ENCODE peak calls at places on chromosomes 11 and 22, in eight cellular contexts. One of them, this sample, is unnamed.
A peak's percentile ranks its signal among the peaks of the same experiment; 100 is the strongest.

GRCh38 chr22:33274214-33274828 is 216.1 kb upstream of the SYN3 start:
- DNase-seq in lower lobe of right lung: no peak
- DNase-seq in fibroblast of the aortic adventitia: peak; percentile 12
- DNase-seq in astrocyte of the spinal cord: no peak
- DNase-seq in AG04450: no peak
- DNase-seq in Calu3: peak; percentile 34
- DNase-seq in kidney epithelial cell: no peak
- DNase-seq in upper lobe of left lung: no peak
- DNase-seq in this sample: no peak

GRCh38 chr22:39215430-39216142 is 29.2 kb downstream of the PDGFB start:
- DNase-seq in lower lobe of right lung: peak; percentile 37
- DNase-seq in fibroblast of the aortic adventitia: no peak
- DNase-seq in astrocyte of the spinal cord: no peak
- DNase-seq in AG04450: no peak
- DNase-seq in Calu3: no peak
- DNase-seq in kidney epithelial cell: no peak
- DNase-seq in upper lobe of left lung: peak; percentile 18
- DNase-seq in this sample: no peak

GRCh38 chr11:12232819-12233601 is 122.6 kb downstream of the MICAL2 start:
- DNase-seq in lower lobe of right lung: no peak
- DNase-seq in fibroblast of the aortic adventitia: peak; percentile 94
- DNase-seq in astrocyte of the spinal cord: peak; percentile 89
- DNase-seq in AG04450: peak; percentile 63
- DNase-seq in Calu3: no peak
- DNase-seq in kidney epithelial cell: peak; percentile 93
- DNase-seq in upper lobe of left lung: no peak
- DNase-seq in this sample: no peak

GRCh38 chr11:77346906-77347603 is 45.6 kb upstream of the GDPD4 start:
- DNase-seq in lower lobe of right lung: no peak
- DNase-seq in fibroblast of the aortic adventitia: peak; percentile 43
- DNase-seq in astrocyte of the spinal cord: peak; percentile 96
- DNase-seq in AG04450: peak; percentile 72
- DNase-seq in Calu3: no peak
- DNase-seq in kidney epithelial cell: no peak
- DNase-seq in upper lobe of left lung: no peak
- DNase-seq in this sample: no peak

GRCh38 chr22:45430871-45431270 is 17.4 kb downstream of the RIBC2 start:
- DNase-seq in lower lobe of right lung: peak; percentile 30
- DNase-seq in fibroblast of the aortic adventitia: no peak
- DNase-seq in astrocyte of the spinal cord: no peak
- DNase-seq in AG04450: no peak
- DNase-seq in Calu3: no peak
- DNase-seq in kidney epithelial cell: no peak
- DNase-seq in upper lobe of left lung: no peak
- DNase-seq in this sample: no peak

GRCh38 chr11:35618497-35619029 is 303 bp downstream of the FJX1 start:
- DNase-seq in lower lobe of right lung: peak; percentile 49
- DNase-seq in fibroblast of the aortic adventitia: no peak
- DNase-seq in astrocyte of the spinal cord: no peak
- DNase-seq in AG04450: no peak
- DNase-seq in Calu3: peak; percentile 64
- DNase-seq in kidney epithelial cell: no peak
- DNase-seq in upper lobe of left lung: no peak
- DNase-seq in this sample: no peak

GRCh38 chr11:74681686-74682651 is 49.3 kb downstream of the CHRDL2 start:
- DNase-seq in lower lobe of right lung: no peak
- DNase-seq in fibroblast of the aortic adventitia: no peak
- DNase-seq in astrocyte of the spinal cord: no peak
- DNase-seq in AG04450: no peak
- DNase-seq in Calu3: no peak
- DNase-seq in kidney epithelial cell: no peak
- DNase-seq in upper lobe of left lung: peak; percentile 38
- DNase-seq in this sample: no peak

GRCh38 chr11:36288442-36289225 is 590 bp downstream of the COMMD9 start:
- DNase-seq in lower lobe of right lung: no peak
- DNase-seq in fibroblast of the aortic adventitia: no peak
- DNase-seq in astrocyte of the spinal cord: no peak
- DNase-seq in AG04450: no peak
- DNase-seq in Calu3: no peak
- DNase-seq in kidney epithelial cell: no peak
- DNase-seq in upper lobe of left lung: no peak
- DNase-seq in this sample: no peak

GRCh38 chr11:46236918-46237247 is 40.6 kb upstream of the CREB3L1 start:
- DNase-seq in lower lobe of right lung: peak; percentile 61
- DNase-seq in fibroblast of the aortic adventitia: no peak
- DNase-seq in astrocyte of the spinal cord: no peak
- DNase-seq in AG04450: no peak
- DNase-seq in Calu3: no peak
- DNase-seq in kidney epithelial cell: no peak
- DNase-seq in upper lobe of left lung: no peak
- DNase-seq in this sample: no peak

GRCh38 chr22:25193548-25193947 is 6.1 kb upstream of the CRYBB3 start:
- DNase-seq in lower lobe of right lung: no peak
- DNase-seq in fibroblast of the aortic adventitia: no peak
- DNase-seq in astrocyte of the spinal cord: no peak
- DNase-seq in AG04450: no peak
- DNase-seq in Calu3: no peak
- DNase-seq in kidney epithelial cell: no peak
- DNase-seq in upper lobe of left lung: no peak
- DNase-seq in this sample: no peak

GRCh38 chr11:61021661-61022212 is 50.3 kb downstream of the CD6 start:
- DNase-seq in lower lobe of right lung: peak; percentile 71
- DNase-seq in fibroblast of the aortic adventitia: no peak
- DNase-seq in astrocyte of the spinal cord: no peak
- DNase-seq in AG04450: no peak
- DNase-seq in Calu3: peak; percentile 79
- DNase-seq in kidney epithelial cell: no peak
- DNase-seq in upper lobe of left lung: peak; percentile 57
- DNase-seq in this sample: no peak

GRCh38 chr11:13008625-13009475 is at the start of gene RASSF10:
- DNase-seq in lower lobe of right lung: peak; percentile 90
- DNase-seq in fibroblast of the aortic adventitia: no peak
- DNase-seq in astrocyte of the spinal cord: peak; percentile 37
- DNase-seq in AG04450: no peak
- DNase-seq in Calu3: peak; percentile 96
- DNase-seq in kidney epithelial cell: peak; percentile 57
- DNase-seq in upper lobe of left lung: peak; percentile 90
- DNase-seq in this sample: no peak

GRCh38 chr11:67539588-67539987 is 16.3 kb upstream of the CABP2 start:
- DNase-seq in lower lobe of right lung: no peak
- DNase-seq in fibroblast of the aortic adventitia: no peak
- DNase-seq in astrocyte of the spinal cord: no peak
- DNase-seq in AG04450: no peak
- DNase-seq in Calu3: no peak
- DNase-seq in kidney epithelial cell: no peak
- DNase-seq in upper lobe of left lung: no peak
- DNase-seq in this sample: no peak

GRCh38 chr22:25478573-25478972 is 85.9 kb upstream of the GRK3 start:
- DNase-seq in lower lobe of right lung: no peak
- DNase-seq in fibroblast of the aortic adventitia: no peak
- DNase-seq in astrocyte of the spinal cord: no peak
- DNase-seq in AG04450: no peak
- DNase-seq in Calu3: no peak
- DNase-seq in kidney epithelial cell: no peak
- DNase-seq in upper lobe of left lung: no peak
- DNase-seq in this sample: peak; percentile 55

GRCh38 chr11:86511086-86511551 is 136.4 kb downstream of the CCDC81 start:
- DNase-seq in lower lobe of right lung: no peak
- DNase-seq in fibroblast of the aortic adventitia: peak; percentile 75
- DNase-seq in astrocyte of the spinal cord: peak; percentile 79
- DNase-seq in AG04450: no peak
- DNase-seq in Calu3: no peak
- DNase-seq in kidney epithelial cell: no peak
- DNase-seq in upper lobe of left lung: no peak
- DNase-seq in this sample: no peak

GRCh38 chr11:97786961-97787360 is 1233.8 kb upstream of the CNTN5 start:
- DNase-seq in lower lobe of right lung: no peak
- DNase-seq in fibroblast of the aortic adventitia: no peak
- DNase-seq in astrocyte of the spinal cord: no peak
- DNase-seq in AG04450: no peak
- DNase-seq in Calu3: no peak
- DNase-seq in kidney epithelial cell: no peak
- DNase-seq in upper lobe of left lung: no peak
- DNase-seq in this sample: no peak

GRCh38 chr11:107565219-107565937 is at the start of gene ALKBH8:
- DNase-seq in lower lobe of right lung: peak; percentile 82
- DNase-seq in fibroblast of the aortic adventitia: peak; percentile 63
- DNase-seq in astrocyte of the spinal cord: peak; percentile 62
- DNase-seq in AG04450: no peak
- DNase-seq in Calu3: peak; percentile 60
- DNase-seq in kidney epithelial cell: no peak
- DNase-seq in upper lobe of left lung: peak; percentile 81
- DNase-seq in this sample: peak; percentile 82

GRCh38 chr11:58465690-58466089 is 23.7 kb upstream of the OR5B12 start:
- DNase-seq in lower lobe of right lung: no peak
- DNase-seq in fibroblast of the aortic adventitia: no peak
- DNase-seq in astrocyte of the spinal cord: no peak
- DNase-seq in AG04450: no peak
- DNase-seq in Calu3: no peak
- DNase-seq in kidney epithelial cell: no peak
- DNase-seq in upper lobe of left lung: no peak
- DNase-seq in this sample: no peak

GRCh38 chr11:34356918-34357645 is 728 bp downstream of the ABTB2 start:
- DNase-seq in lower lobe of right lung: peak; percentile 74
- DNase-seq in fibroblast of the aortic adventitia: peak; percentile 68
- DNase-seq in astrocyte of the spinal cord: peak; percentile 66
- DNase-seq in AG04450: no peak
- DNase-seq in Calu3: peak; percentile 51
- DNase-seq in kidney epithelial cell: no peak
- DNase-seq in upper lobe of left lung: peak; percentile 61
- DNase-seq in this sample: peak; percentile 50

GRCh38 chr11:74492974-74493815 is at the start of gene LIPT2:
- DNase-seq in lower lobe of right lung: peak; percentile 100
- DNase-seq in fibroblast of the aortic adventitia: peak; percentile 93
- DNase-seq in astrocyte of the spinal cord: peak; percentile 98
- DNase-seq in AG04450: peak; percentile 87
- DNase-seq in Calu3: peak; percentile 98
- DNase-seq in kidney epithelial cell: peak; percentile 96
- DNase-seq in upper lobe of left lung: peak; percentile 98
- DNase-seq in this sample: peak; percentile 95

GRCh38 chr11:7651140-7651551 is 22.2 kb downstream of the CYB5R2 start:
- DNase-seq in lower lobe of right lung: no peak
- DNase-seq in fibroblast of the aortic adventitia: no peak
- DNase-seq in astrocyte of the spinal cord: no peak
- DNase-seq in AG04450: no peak
- DNase-seq in Calu3: no peak
- DNase-seq in kidney epithelial cell: no peak
- DNase-seq in upper lobe of left lung: no peak
- DNase-seq in this sample: no peak

GRCh38 chr22:39519681-39520053 is 695 bp upstream of the ATF4 start:
- DNase-seq in lower lobe of right lung: no peak
- DNase-seq in fibroblast of the aortic adventitia: peak; percentile 45
- DNase-seq in astrocyte of the spinal cord: no peak
- DNase-seq in AG04450: no peak
- DNase-seq in Calu3: peak; percentile 66
- DNase-seq in kidney epithelial cell: no peak
- DNase-seq in upper lobe of left lung: peak; percentile 71
- DNase-seq in this sample: peak; percentile 66

GRCh38 chr11:47477323-47477722 is 28.4 kb upstream of the RAPSN start:
- DNase-seq in lower lobe of right lung: no peak
- DNase-seq in fibroblast of the aortic adventitia: peak; percentile 86
- DNase-seq in astrocyte of the spinal cord: no peak
- DNase-seq in AG04450: no peak
- DNase-seq in Calu3: no peak
- DNase-seq in kidney epithelial cell: no peak
- DNase-seq in upper lobe of left lung: no peak
- DNase-seq in this sample: no peak

GRCh38 chr11:44725016-44725651 is 1.6 kb upstream of the TSPAN18 start:
- DNase-seq in lower lobe of right lung: no peak
- DNase-seq in fibroblast of the aortic adventitia: no peak
- DNase-seq in astrocyte of the spinal cord: no peak
- DNase-seq in AG04450: no peak
- DNase-seq in Calu3: no peak
- DNase-seq in kidney epithelial cell: no peak
- DNase-seq in upper lobe of left lung: no peak
- DNase-seq in this sample: no peak

GRCh38 chr11:69417211-69418085 is 64.0 kb upstream of the LINC01488 start:
- DNase-seq in lower lobe of right lung: no peak
- DNase-seq in fibroblast of the aortic adventitia: no peak
- DNase-seq in astrocyte of the spinal cord: peak; percentile 16
- DNase-seq in AG04450: no peak
- DNase-seq in Calu3: no peak
- DNase-seq in kidney epithelial cell: no peak
- DNase-seq in upper lobe of left lung: no peak
- DNase-seq in this sample: no peak

GRCh38 chr11:124863826-124864165 is 1.4 kb upstream of the ROBO3 start:
- DNase-seq in lower lobe of right lung: no peak
- DNase-seq in fibroblast of the aortic adventitia: no peak
- DNase-seq in astrocyte of the spinal cord: no peak
- DNase-seq in AG04450: no peak
- DNase-seq in Calu3: no peak
- DNase-seq in kidney epithelial cell: no peak
- DNase-seq in upper lobe of left lung: no peak
- DNase-seq in this sample: no peak
- TF ChIP-seq CTCF in lower lobe of right lung: no peak
- TF ChIP-seq CTCF in fibroblast of the aortic adventitia: no peak
- TF ChIP-seq CTCF in astrocyte of the spinal cord: no peak
- TF ChIP-seq CTCF in AG04450: no peak
- TF ChIP-seq CTCF in Calu3: no peak
- TF ChIP-seq CTCF in kidney epithelial cell: no peak
- TF ChIP-seq CTCF in upper lobe of left lung: no peak
- TF ChIP-seq CTCF in this sample: no peak

GRCh38 chr11:9078113-9079041 is 13.0 kb downstream of the SCUBE2 start:
- DNase-seq in lower lobe of right lung: no peak
- DNase-seq in fibroblast of the aortic adventitia: no peak
- DNase-seq in astrocyte of the spinal cord: no peak
- DNase-seq in AG04450: peak; percentile 10
- DNase-seq in Calu3: no peak
- DNase-seq in kidney epithelial cell: no peak
- DNase-seq in upper lobe of left lung: no peak
- DNase-seq in this sample: no peak
- TF ChIP-seq CTCF in lower lobe of right lung: no peak
- TF ChIP-seq CTCF in fibroblast of the aortic adventitia: no peak
- TF ChIP-seq CTCF in astrocyte of the spinal cord: no peak
- TF ChIP-seq CTCF in AG04450: peak; percentile 30
- TF ChIP-seq CTCF in Calu3: no peak
- TF ChIP-seq CTCF in kidney epithelial cell: no peak
- TF ChIP-seq CTCF in upper lobe of left lung: no peak
- TF ChIP-seq CTCF in this sample: no peak

DNA sequence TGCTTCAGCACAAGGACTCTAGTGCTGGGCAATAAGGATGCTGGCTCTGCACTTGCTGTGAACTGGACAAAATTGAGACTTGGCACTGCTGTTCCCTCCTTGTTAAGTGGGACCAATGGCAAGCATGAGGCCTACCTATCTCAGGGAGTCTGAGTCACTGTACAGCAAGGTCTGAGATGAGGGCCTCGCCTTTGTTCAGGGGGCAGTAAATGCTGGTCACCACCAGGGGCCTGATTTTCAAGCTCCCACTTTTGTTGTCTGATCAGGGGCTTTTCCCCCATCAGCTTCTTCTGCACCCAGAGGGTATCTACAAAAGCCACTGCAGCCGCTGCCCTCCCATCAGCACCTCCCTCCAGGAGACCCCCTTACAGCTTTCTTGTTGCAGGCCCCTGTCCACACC is 22.8 kb downstream of the DHCR7 start:
- DNase-seq in lower lobe of right lung: no peak
- DNase-seq in fibroblast of the aortic adventitia: no peak
- DNase-seq in astrocyte of the spinal cord: no peak
- DNase-seq in AG04450: no peak
- DNase-seq in Calu3: no peak
- DNase-seq in kidney epithelial cell: no peak
- DNase-seq in upper lobe of left lung: no peak
- DNase-seq in this sample: no peak
- TF ChIP-seq CTCF in lower lobe of right lung: no peak
- TF ChIP-seq CTCF in fibroblast of the aortic adventitia: no peak
- TF ChIP-seq CTCF in astrocyte of the spinal cord: peak; percentile 2
- TF ChIP-seq CTCF in AG04450: no peak
- TF ChIP-seq CTCF in Calu3: no peak
- TF ChIP-seq CTCF in kidney epithelial cell: peak; percentile 9
- TF ChIP-seq CTCF in upper lobe of left lung: no peak
- TF ChIP-seq CTCF in this sample: no peak

GRCh38 chr11:117821431-117821830 is 3.1 kb downstream of the FXYD2 start:
- DNase-seq in lower lobe of right lung: no peak
- DNase-seq in fibroblast of the aortic adventitia: no peak
- DNase-seq in astrocyte of the spinal cord: no peak
- DNase-seq in AG04450: no peak
- DNase-seq in Calu3: no peak
- DNase-seq in kidney epithelial cell: no peak
- DNase-seq in upper lobe of left lung: no peak
- DNase-seq in this sample: no peak
- TF ChIP-seq CTCF in lower lobe of right lung: no peak
- TF ChIP-seq CTCF in fibroblast of the aortic adventitia: no peak
- TF ChIP-seq CTCF in astrocyte of the spinal cord: no peak
- TF ChIP-seq CTCF in AG04450: no peak
- TF ChIP-seq CTCF in Calu3: no peak
- TF ChIP-seq CTCF in kidney epithelial cell: no peak
- TF ChIP-seq CTCF in upper lobe of left lung: no peak
- TF ChIP-seq CTCF in this sample: no peak